ENCODE peak calls at places on chromosomes 16 and 17, in four cellular contexts. D is endothelial cell of umbilical vein, Z is AG10803, H is fibroblast of mammary gland. W is an unnamed sample.

GRCh38 chr17:55295411-55296170 is 30.8 kb downstream of the HLF start:
- DNase-seq in D (peak), Z (peak), H (peak), W (peak)

GRCh38 chr17:7705269-7706255 is 560 bp downstream of the EFNB3 start:
- DNase-seq in D (no peak), Z (no peak), H (no peak), W (no peak)

GRCh38 chr16:31149894-31150890 is at the start of gene PRSS36:
- DNase-seq in D (no peak), Z (no peak), H (no peak), W (no peak)

GRCh38 chr16:30896890-30897730 is 696 bp downstream of the CTF1 start:
- DNase-seq in D (peak), Z (peak), H (peak), W (peak)

GRCh38 chr17:57453841-57454240 is 197.5 kb downstream of the MSI2 start:
- DNase-seq in D (no peak), Z (no peak), H (no peak), W (no peak)

GRCh38 chr17:5610956-5611355 is 26.6 kb upstream of the NLRP1 start:
- DNase-seq in D (no peak), Z (no peak), H (no peak), W (no peak)

GRCh38 chr16:46711106-46711769 is 21.8 kb downstream of the ORC6 start:
- DNase-seq in D (no peak), Z (no peak), H (no peak), W (no peak)

GRCh38 chr16:31375231-31375630 is 17.9 kb upstream of the ITGAD start:
- DNase-seq in D (no peak), Z (no peak), H (no peak), W (no peak)

GRCh38 chr16:26569793-26570192 is 496.9 kb upstream of the C16orf82 start:
- DNase-seq in D (no peak), Z (no peak), H (no peak), W (no peak)

GRCh38 chr16:14249291-14250032 is 178.3 kb downstream of the MRTFB start:
- DNase-seq in D (peak), Z (peak), H (peak), W (peak)

GRCh38 chr16:1438229-1439057 is 5.9 kb downstream of the CCDC154 start:
- DNase-seq in D (no peak), Z (no peak), H (no peak), W (no peak)

GRCh38 chr16:48961546-48961945 is 320.1 kb downstream of the CBLN1 start:
- DNase-seq in D (no peak), Z (no peak), H (no peak), W (peak)

GRCh38 chr17:31068291-31068690 is 26.5 kb upstream of the NF1 start:
- DNase-seq in D (peak), Z (peak), H (peak), W (peak)